ENCODE peak calls at places on chromosomes 16 and 17, in five cellular contexts. K is sigmoid colon; Q is heart left ventricle; R is testis; B is CD4-positive, CD25-positive, alpha-beta regulatory T cell. D is an unnamed sample.

GRCh38 chr16:72434159-72434558 is 262.2 kb upstream of the PMFBP1 start:
- DNase-seq in B (no peak), K (no peak), Q (no peak), R (no peak), D (no peak)

GRCh38 chr16:22188595-22189442 is 17.3 kb upstream of the EEF2K start:
- DNase-seq in R (peak; percentile 72), B (peak; percentile 58), K (peak; percentile 88), Q (peak; percentile 72), D (peak; percentile 77)

GRCh38 chr16:65005696-65006095 is 116.2 kb downstream of the CDH11 start:
- DNase-seq in K (no peak), R (no peak), Q (no peak), B (no peak), D (no peak)

GRCh38 chr16:10870137-10870776 is 6.7 kb upstream of the CIITA start:
- DNase-seq in R (no peak), Q (no peak), K (no peak), B (no peak), D (no peak)

GRCh38 chr17:33234930-33235685 is 58.0 kb downstream of the ASIC2 start:
- DNase-seq in B (no peak), K (peak; percentile 85), Q (peak; percentile 27), R (peak; percentile 81), D (no peak)

GRCh38 chr17:6994666-6995246 is 1.1 kb upstream of the ALOX12 start:
- DNase-seq in Q (no peak), K (no peak), B (no peak), R (no peak), D (no peak)

GRCh38 chr17:38454528-38454927 is 26.3 kb downstream of the ARHGAP23 start:
- DNase-seq in K (peak; percentile 96), Q (peak; percentile 88), B (no peak), R (peak; percentile 77), D (no peak)

GRCh38 chr16:24526701-24527470 is 12.5 kb upstream of the RBBP6 start:
- DNase-seq in Q (no peak), B (no peak), K (no peak), R (no peak), D (no peak)

GRCh38 chr17:20562587-20562986 is 16.9 kb upstream of the CDRT15L2 start:
- DNase-seq in R (no peak), B (no peak), Q (no peak), K (no peak), D (no peak)

GRCh38 chr17:81406117-81406953 is 11.1 kb downstream of the BAHCC1 start:
- DNase-seq in B (no peak), K (no peak), Q (no peak), R (no peak), D (no peak)

GRCh38 chr17:81403040-81403467 is 7.8 kb downstream of the BAHCC1 start:
- DNase-seq in B (no peak), K (no peak), R (no peak), Q (no peak), D (no peak)

GRCh38 chr17:81403671-81404534 is 8.6 kb downstream of the BAHCC1 start:
- DNase-seq in R (no peak), K (no peak), Q (no peak), B (no peak), D (no peak)

GRCh38 chr17:81404557-81405165 is 9.4 kb downstream of the BAHCC1 start:
- DNase-seq in Q (no peak), R (no peak), K (no peak), B (no peak), D (no peak)

DNA sequence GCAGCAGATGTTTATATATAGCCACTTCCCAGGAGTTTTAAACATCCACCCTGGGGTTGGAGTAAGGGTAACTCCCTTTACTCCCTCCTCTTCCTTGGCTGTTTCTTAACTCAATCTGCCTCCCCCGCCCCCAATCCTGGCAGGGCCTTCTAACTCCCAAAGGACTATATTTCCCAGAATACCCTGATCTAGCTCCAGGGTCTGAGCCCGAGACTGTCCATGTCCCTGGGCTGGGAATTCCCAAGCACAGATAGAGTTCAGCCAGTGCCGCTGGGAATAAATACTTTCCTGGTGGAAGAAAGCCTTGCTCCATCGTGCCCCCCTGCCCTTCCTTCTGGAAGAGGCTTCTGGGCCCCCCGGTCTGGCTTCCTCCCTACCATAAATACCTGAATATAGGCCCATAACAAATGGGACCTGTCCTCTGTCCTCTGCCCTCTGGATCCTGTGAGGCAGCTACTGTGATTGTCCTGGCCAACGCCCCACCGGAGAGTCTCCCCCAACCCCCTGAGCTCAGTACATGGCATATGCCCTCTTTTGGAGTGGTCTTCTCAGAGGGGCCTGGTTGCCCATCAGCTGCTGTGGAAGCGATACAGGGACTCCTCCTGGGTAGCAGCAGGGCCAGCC is 10.2 kb downstream of the BAHCC1 start:
- DNase-seq in R (peak; percentile 80), Q (peak; percentile 83), B (no peak), K (peak; percentile 93), D (no peak)
- H3K4me3 ChIP-seq in R (no peak overlapping the region), Q (no peak overlapping the region), B (no peak overlapping the region), K (no peak overlapping the region), D (no peak overlapping the region)

DNA sequence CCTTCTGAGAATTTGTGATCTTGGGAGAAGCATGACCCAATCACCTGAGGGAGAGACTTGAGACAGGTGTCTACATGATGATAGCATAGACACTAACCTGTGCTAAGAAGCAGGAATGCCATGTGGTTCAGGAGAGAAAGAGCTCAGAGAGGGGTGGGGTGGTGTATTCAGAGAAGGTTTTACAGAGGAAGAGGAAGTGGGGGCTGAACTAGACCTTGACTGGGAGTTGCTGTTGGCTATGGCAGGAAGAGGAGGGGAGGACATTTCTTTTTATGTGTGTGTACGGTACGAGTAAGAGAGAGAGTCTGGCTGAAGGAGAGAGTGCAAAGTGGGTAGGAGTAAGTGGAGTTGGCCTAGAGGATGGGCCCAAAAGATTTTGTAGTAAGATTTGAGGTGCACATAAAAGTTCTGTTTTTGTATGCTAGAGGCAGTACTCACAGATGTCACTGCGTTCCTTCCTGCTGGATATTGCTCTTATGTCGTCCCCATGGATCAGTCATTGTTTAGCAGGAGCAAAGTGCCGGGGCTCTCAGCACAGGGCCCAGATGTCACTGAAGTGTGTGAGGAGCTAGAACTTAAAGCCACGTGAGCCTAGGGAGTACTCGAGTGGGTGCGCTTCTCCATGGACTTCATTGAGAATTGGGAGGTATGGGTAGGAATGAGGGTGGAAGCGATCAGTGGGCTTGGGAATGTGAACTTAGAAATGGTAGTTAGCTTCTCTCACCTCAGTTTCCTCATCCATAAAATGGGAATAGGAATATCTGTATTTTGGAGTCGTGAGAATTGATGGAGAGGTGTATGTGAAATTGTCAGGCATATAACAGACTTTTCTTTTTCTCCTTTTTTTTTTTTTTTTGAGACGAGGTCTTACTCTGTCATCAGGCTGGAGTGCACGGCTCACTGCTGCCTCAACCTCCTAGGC is 22.1 kb downstream of the SLC7A6 start:
- DNase-seq in Q (no peak), R (no peak), B (no peak), K (no peak), D (peak; percentile 72)
- H3K4me1 ChIP-seq in Q (peaks cover 91% of the 10 kb centered on the region), R (peaks cover 51% of the 10 kb centered on the region), B (peaks cover 98% of the 10 kb centered on the region), K (no peaks in the 10 kb centered on the region), D (peaks cover 98% of the 10 kb centered on the region)

GRCh38 chr17:79220715-79221291 is 146.2 kb downstream of the ENGASE start:
- DNase-seq in B (no peak), K (no peak), R (no peak), Q (no peak), D (no peak)

GRCh38 chr17:79223471-79223870 is 148.8 kb downstream of the ENGASE start:
- DNase-seq in B (no peak), K (no peak), R (no peak), Q (no peak), D (no peak)

GRCh38 chr17:79220201-79220714 is 145.6 kb downstream of the ENGASE start:
- DNase-seq in Q (no peak), R (no peak), K (no peak), B (no peak), D (no peak)

GRCh38 chr17:79219208-79219935 is 144.7 kb downstream of the ENGASE start:
- DNase-seq in R (no peak), Q (no peak), K (no peak), B (no peak), D (no peak)

DNA sequence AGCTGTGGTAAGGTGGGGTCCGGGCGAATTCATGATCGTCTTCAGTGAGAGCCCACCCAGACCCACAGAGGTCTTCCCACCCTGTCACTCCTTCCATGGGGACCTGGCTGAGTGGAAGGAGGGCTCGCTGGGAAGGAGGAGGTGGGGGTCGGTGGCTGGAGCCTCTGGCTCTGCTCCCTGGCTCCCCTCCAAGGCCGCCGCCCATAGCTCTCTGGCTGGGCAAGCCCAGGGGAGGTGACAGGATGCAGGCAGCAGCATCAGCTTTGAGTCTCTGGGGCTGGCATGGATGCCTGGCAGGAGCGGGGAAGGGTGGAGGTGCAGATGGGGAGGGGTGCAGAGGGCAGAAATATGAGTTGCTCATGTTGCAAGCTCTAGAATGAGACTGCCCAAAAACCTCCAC is 147.0 kb downstream of the ENGASE start:
- DNase-seq in B (no peak), R (no peak), Q (no peak), K (no peak), D (no peak)
- H3K27ac ChIP-seq in B (no peak overlapping the region), R (no peak overlapping the region), Q (no peak overlapping the region), K (no peak overlapping the region), D (no peak overlapping the region)

DNA sequence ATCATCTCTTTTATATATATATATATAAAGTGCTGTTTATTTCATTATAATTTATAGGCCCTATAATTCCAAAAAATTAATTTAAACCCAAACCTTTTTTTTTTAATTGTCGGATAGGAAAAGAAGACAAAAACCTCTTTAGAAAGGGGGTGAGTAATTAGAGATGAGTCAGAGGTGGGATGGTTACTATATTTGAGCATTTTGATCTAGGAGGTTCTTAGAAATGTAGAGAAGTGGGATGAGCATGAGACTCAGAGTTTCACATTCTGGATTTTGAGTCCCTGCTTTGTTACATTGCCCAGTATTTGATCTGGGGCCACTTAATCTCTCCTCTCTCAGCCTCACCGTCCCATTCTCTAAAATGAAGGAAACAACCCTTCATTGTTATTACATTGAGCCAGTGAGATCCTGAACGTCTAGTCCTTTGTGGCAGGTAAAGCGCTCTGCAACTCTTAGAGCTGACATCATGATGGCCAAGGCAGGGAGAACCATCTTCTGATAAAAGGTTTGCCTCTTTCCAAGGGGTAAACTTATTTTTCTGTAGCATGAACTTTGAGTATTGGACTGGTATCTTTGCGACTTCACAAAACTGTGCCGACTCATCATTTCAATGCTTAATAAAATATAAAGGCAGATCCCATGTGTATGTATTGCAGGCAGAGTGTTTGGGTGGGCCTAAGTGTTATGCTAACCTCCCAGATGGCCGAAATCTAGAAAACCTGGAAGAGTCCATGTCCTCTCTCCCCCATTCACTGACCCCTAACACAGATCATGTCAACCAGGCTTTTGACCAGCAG is 21.3 kb downstream of the HS3ST3B1 start:
- DNase-seq in Q (no peak), K (no peak), B (no peak), R (no peak), D (no peak)
- H3K4me3 ChIP-seq in Q (no peak overlapping the region), K (no peak overlapping the region), B (peak overlapping the region; percentile 59), R (no peak overlapping the region), D (no peak overlapping the region)

GRCh38 chr17:28959471-28959871 is 8.2 kb upstream of the PHF12 start:
- DNase-seq in K (peak; percentile 54), B (no peak), R (no peak), Q (no peak), D (no peak)
- H3K4me1 ChIP-seq in K (no peaks in the 10 kb centered on the region), B (no peaks in the 10 kb centered on the region), R (no peaks in the 10 kb centered on the region), Q (no peaks in the 10 kb centered on the region), D (no peaks in the 10 kb centered on the region)

GRCh38 chr17:80257716-80258213 is 2.9 kb upstream of the RNF213 start:
- DNase-seq in B (no peak), Q (no peak), K (no peak), R (no peak), D (no peak)
- H3K27ac ChIP-seq in B (peak overlapping the region; percentile 94), Q (no peak overlapping the region), K (no peak overlapping the region), R (no peak overlapping the region), D (no peak overlapping the region)

GRCh38 chr16:86578499-86579267 is at the start of gene FOXL1:
- DNase-seq in B (no peak), R (no peak), K (no peak), Q (no peak), D (no peak)
- H3K4me3 ChIP-seq in B (no peak within 1 kb of the TSS), R (peak within 1 kb of the TSS; percentile 49), K (no peak within 1 kb of the TSS), Q (peak within 1 kb of the TSS; percentile 10), D (no peak within 1 kb of the TSS)

D was measured in naive thymus-derived CD4-positive, alpha-beta T cell.